ENCODE peak calls at places on chromosome 1, in eight cellular contexts. S, X, P, H, E, F, R and Q are unnamed samples.
A peak's percentile ranks its signal among the peaks of the same experiment; 100 is the strongest.

GRCh38 chr1:54559771-54560231 is 11.8 kb downstream of the ACOT11 start:
- DNase-seq in S (no peak), X (no peak), P (no peak), H (no peak), E (no peak), F (no peak), R (no peak), Q (no peak)

GRCh38 chr1:206067486-206068302 is 14.7 kb downstream of the RHEX start:
- DNase-seq in S (no peak), X (no peak), P (no peak), H (no peak), E (no peak), F (no peak), R (no peak), Q (no peak)

GRCh38 chr1:38305666-38306065 is 259.1 kb upstream of the POU3F1 start:
- DNase-seq in S (no peak), X (no peak), P (no peak), H (no peak), E (no peak), F (no peak), R (no peak), Q (no peak)

GRCh38 chr1:26874896-26875295 is 11.9 kb downstream of the SFN start:
- DNase-seq in S (no peak), X (no peak), P (no peak), H (no peak), E (no peak), F (no peak), R (no peak), Q (no peak)

GRCh38 chr1:235919797-235920475 is 53.2 kb upstream of the LYST start:
- DNase-seq in S (peak; percentile 67), X (no peak), P (no peak), H (no peak), E (peak; percentile 92), F (peak; percentile 69), R (peak; percentile 75), Q (peak; percentile 47)

GRCh38 chr1:178161516-178161915 is 67.6 kb downstream of the RASAL2 start:
- DNase-seq in S (no peak), X (no peak), P (no peak), H (no peak), E (no peak), F (no peak), R (no peak), Q (no peak)

GRCh38 chr1:230636575-230637163 is 5.6 kb upstream of the COG2 start:
- DNase-seq in S (no peak), X (no peak), P (no peak), H (no peak), E (no peak), F (no peak), R (no peak), Q (no peak)

GRCh38 chr1:31122101-31122735 is 56.7 kb upstream of the PUM1 start:
- DNase-seq in S (no peak), X (no peak), P (no peak), H (no peak), E (peak; percentile 28), F (no peak), R (no peak), Q (no peak)

GRCh38 chr1:93681549-93682412 is at the start of gene BCAR3:
- DNase-seq in S (peak; percentile 37), X (no peak), P (no peak), H (no peak), E (peak; percentile 84), F (peak; percentile 58), R (peak; percentile 75), Q (no peak)

GRCh38 chr1:210527091-210527490 is 198.4 kb downstream of the HHAT start:
- DNase-seq in S (no peak), X (no peak), P (no peak), H (no peak), E (no peak), F (no peak), R (no peak), Q (no peak)

GRCh38 chr1:208223136-208223535 is 21.0 kb downstream of the PLXNA2 start:
- DNase-seq in S (no peak), X (no peak), P (peak; percentile 28), H (no peak), E (no peak), F (no peak), R (no peak), Q (no peak)

GRCh38 chr1:231557898-231558710 is 29.6 kb downstream of the TSNAX start:
- DNase-seq in S (no peak), X (no peak), P (no peak), H (no peak), E (no peak), F (peak; percentile 23), R (no peak), Q (no peak)

GRCh38 chr1:14599173-14599754 is 779 bp downstream of the KAZN start:
- DNase-seq in S (no peak), X (no peak), P (no peak), H (no peak), E (no peak), F (no peak), R (no peak), Q (peak; percentile 17)

GRCh38 chr1:60657926-60658325 is 424.4 kb upstream of the NFIA start:
- DNase-seq in S (no peak), X (no peak), P (no peak), H (no peak), E (no peak), F (no peak), R (no peak), Q (no peak)

GRCh38 chr1:91036894-91037829 is 15.3 kb upstream of the ZNF644 start:
- DNase-seq in S (no peak), X (no peak), P (no peak), H (no peak), E (no peak), F (no peak), R (no peak), Q (no peak)

GRCh38 chr1:9069324-9070100 is at the start of gene SLC2A5:
- DNase-seq in S (no peak), X (no peak), P (peak; percentile 51), H (no peak), E (peak; percentile 26), F (no peak), R (no peak), Q (no peak)

GRCh38 chr1:43367904-43368645 is at the start of gene ELOVL1:
- DNase-seq in S (peak; percentile 86), X (peak; percentile 77), P (peak; percentile 91), H (peak; percentile 70), E (peak; percentile 92), F (no peak), R (peak; percentile 86), Q (peak; percentile 81)

GRCh38 chr1:223549740-223550139 is 115.8 kb downstream of the CAPN8 start:
- DNase-seq in S (no peak), X (no peak), P (no peak), H (no peak), E (no peak), F (no peak), R (no peak), Q (no peak)

GRCh38 chr1:213269829-213270228 is 218.8 kb downstream of the RPS6KC1 start:
- DNase-seq in S (no peak), X (no peak), P (no peak), H (no peak), E (no peak), F (no peak), R (no peak), Q (no peak)